ENCODE peak calls at places on chromosomes 5 and 9, in eight cellular contexts. M, N, F, W, X, A, H and L are unnamed samples.

GRCh38 chr5:143054480-143054941 is 284.3 kb downstream of the ARHGAP26 start:
- DNase-seq in M (no peak), H (no peak), X (no peak), N (peak; percentile 68), W (no peak), F (no peak), A (no peak), L (no peak)

GRCh38 chr5:93053825-93054224 is 527.2 kb downstream of the NR2F1-AS1 start:
- DNase-seq in H (no peak), X (no peak), M (no peak), F (no peak), N (no peak), W (no peak), A (no peak), L (no peak)

GRCh38 chr9:74804018-74804385 is 83.7 kb downstream of the TRPM6 start:
- DNase-seq in M (peak; percentile 1), X (no peak), F (no peak), A (no peak), N (no peak), H (no peak), W (no peak), L (no peak)

GRCh38 chr5:169583101-169583423 is 511 bp upstream of the SPDL1 start:
- DNase-seq in H (no peak), F (no peak), A (no peak), N (no peak), X (no peak), W (no peak), M (no peak), L (no peak)

GRCh38 chr9:83649515-83649914 is 26.6 kb downstream of the IDNK start:
- DNase-seq in H (no peak), N (no peak), M (no peak), W (no peak), X (no peak), F (peak; percentile 16), A (no peak), L (no peak)

GRCh38 chr9:19255112-19255511 is 24.6 kb downstream of the DENND4C start:
- DNase-seq in H (no peak), W (no peak), N (no peak), M (no peak), X (no peak), A (no peak), F (no peak), L (no peak)

GRCh38 chr5:154403776-154404387 is 41.9 kb upstream of the SAP30L start:
- DNase-seq in H (no peak), A (no peak), W (no peak), F (no peak), X (no peak), M (no peak), N (no peak), L (no peak)

GRCh38 chr5:79086116-79086515 is 16.5 kb downstream of the BHMT2 start:
- DNase-seq in X (no peak), A (no peak), N (no peak), H (no peak), M (no peak), F (no peak), W (no peak), L (no peak)

GRCh38 chr5:159571501-159572244 is 241.4 kb upstream of the IL12B start:
- DNase-seq in X (no peak), A (peak; percentile 85), N (no peak), H (no peak), W (no peak), M (no peak), F (peak; percentile 93), L (no peak)

GRCh38 chr9:120383999-120384924 is 195.7 kb downstream of the CDK5RAP2 start:
- DNase-seq in N (peak; percentile 15), X (no peak), A (peak; percentile 44), W (peak; percentile 76), M (no peak), H (no peak), F (no peak), L (no peak)

GRCh38 chr5:145937432-145938250 is 1.3 kb downstream of the SH3RF2 start:
- DNase-seq in N (peak; percentile 42), F (peak; percentile 48), X (no peak), H (no peak), W (no peak), A (peak; percentile 53), M (peak; percentile 77), L (no peak)

GRCh38 chr9:75001719-75002421 is 26.2 kb downstream of the CARNMT1 start:
- DNase-seq in F (peak; percentile 20), H (peak; percentile 8), N (peak; percentile 89), W (no peak), A (no peak), X (no peak), M (peak; percentile 74), L (no peak)

GRCh38 chr5:39520232-39520572 is 95.4 kb upstream of the DAB2 start:
- DNase-seq in N (peak; percentile 97), M (peak; percentile 25), A (no peak), W (no peak), H (no peak), F (no peak), X (no peak), L (no peak)

GRCh38 chr5:398475-399295 is 44.3 kb upstream of the EXOC3 start:
- DNase-seq in W (peak; percentile 81), H (no peak), F (no peak), A (no peak), X (peak; percentile 44), N (no peak), M (no peak), L (peak; percentile 70)

GRCh38 chr5:81313686-81314085 is 12.3 kb downstream of the ZCCHC9 start:
- DNase-seq in N (no peak), W (no peak), F (no peak), M (no peak), X (no peak), H (no peak), A (no peak), L (no peak)